ENCODE peak calls at places on chromosomes 4 and X, in ten cellular contexts. V, U, M, L, A, I, K, B, W and H are unnamed samples.

GRCh38 chr4:166065324-166065723 is 192.3 kb downstream of the TLL1 start:
- DNase-seq in V (no peak), U (no peak), M (no peak), L (no peak), A (no peak), I (no peak), K (no peak), B (no peak), W (no peak), H (no peak)

GRCh38 chr4:73606465-73606974 is 13.7 kb downstream of the RASSF6 start:
- DNase-seq in V (no peak), U (no peak), M (no peak), L (no peak), A (no peak), I (no peak), K (no peak), B (no peak), W (no peak), H (peak)

GRCh38 chrX:151753313-151754041 is 18.9 kb downstream of the CNGA2 start:
- DNase-seq in V (peak), U (peak), M (peak), L (peak), A (no peak), I (peak), K (peak), B (peak), W (no peak), H (no peak)

GRCh38 chr4:26520728-26521442 is 30.6 kb upstream of the CCKAR start:
- DNase-seq in V (no peak), U (no peak), M (no peak), L (no peak), A (no peak), I (no peak), K (no peak), B (no peak), W (no peak), H (no peak)

GRCh38 chr4:100428051-100428450 is 89.8 kb downstream of the EMCN start:
- DNase-seq in V (peak), U (no peak), M (no peak), L (no peak), A (no peak), I (no peak), K (no peak), B (no peak), W (no peak), H (no peak)

GRCh38 chrX:115367455-115367854 is 77.9 kb downstream of the LUZP4 start:
- DNase-seq in V (peak), U (no peak), M (no peak), L (peak), A (no peak), I (no peak), K (no peak), B (no peak), W (no peak), H (no peak)

GRCh38 chr4:76233534-76233933 is 18.0 kb upstream of the FAM47E start:
- DNase-seq in V (no peak), U (no peak), M (no peak), L (no peak), A (no peak), I (no peak), K (no peak), B (no peak), W (no peak), H (no peak)

GRCh38 chrX:154419189-154419588 is 7.8 kb downstream of the TAFAZZIN start:
- DNase-seq in V (no peak), U (no peak), M (no peak), L (no peak), A (no peak), I (no peak), K (no peak), B (no peak), W (no peak), H (no peak)

GRCh38 chr4:121191351-121191750 is 27.2 kb upstream of the TNIP3 start:
- DNase-seq in V (no peak), U (no peak), M (no peak), L (no peak), A (no peak), I (no peak), K (no peak), B (no peak), W (no peak), H (no peak)

GRCh38 chrX:37993857-37994619 is 12.3 kb upstream of the SYTL5 start:
- DNase-seq in V (peak), U (no peak), M (no peak), L (no peak), A (peak), I (no peak), K (no peak), B (peak), W (no peak), H (peak)

GRCh38 chr4:98566491-98567008 is 91.9 kb downstream of the TSPAN5 start:
- DNase-seq in V (no peak), U (no peak), M (no peak), L (no peak), A (no peak), I (no peak), K (no peak), B (no peak), W (no peak), H (no peak)

GRCh38 chr4:81723044-81723884 is 251.6 kb upstream of the RASGEF1B start:
- DNase-seq in V (no peak), U (no peak), M (no peak), L (no peak), A (no peak), I (no peak), K (no peak), B (no peak), W (no peak), H (no peak)

GRCh38 chrX:47644557-47645091 is 5.7 kb downstream of the ELK1 start:
- DNase-seq in V (no peak), U (no peak), M (no peak), L (no peak), A (no peak), I (peak), K (no peak), B (no peak), W (no peak), H (no peak)

GRCh38 chr4:100269446-100269845 is 79.2 kb upstream of the DDIT4L start:
- DNase-seq in V (no peak), U (no peak), M (no peak), L (no peak), A (no peak), I (no peak), K (no peak), B (no peak), W (no peak), H (no peak)

GRCh38 chrX:124388562-124388961 is 42.2 kb downstream of the SH2D1A start:
- DNase-seq in V (peak), U (peak), M (no peak), L (peak), A (peak), I (peak), K (peak), B (no peak), W (no peak), H (peak)

GRCh38 chr4:124501579-124501978 is 211.0 kb downstream of the ANKRD50 start:
- DNase-seq in V (no peak), U (no peak), M (no peak), L (no peak), A (no peak), I (no peak), K (no peak), B (no peak), W (no peak), H (no peak)

GRCh38 chr4:1204828-1205591 is 32.6 kb upstream of the SPON2 start:
- DNase-seq in V (no peak), U (peak), M (no peak), L (peak), A (no peak), I (peak), K (no peak), B (no peak), W (no peak), H (no peak)

GRCh38 chr4:157558016-157558415 is 337.5 kb downstream of the GRIA2 start:
- DNase-seq in V (no peak), U (no peak), M (no peak), L (no peak), A (no peak), I (no peak), K (no peak), B (no peak), W (no peak), H (no peak)

GRCh38 chr4:20408596-20408995 is 156.9 kb downstream of the SLIT2 start:
- DNase-seq in V (peak), U (no peak), M (no peak), L (no peak), A (no peak), I (no peak), K (no peak), B (no peak), W (no peak), H (no peak)

GRCh38 chrX:39613997-39614679 is 483.6 kb downstream of the BCOR start:
- DNase-seq in V (no peak), U (no peak), M (no peak), L (no peak), A (no peak), I (peak), K (peak), B (no peak), W (no peak), H (peak)

GRCh38 chr4:169397762-169398161 is 127.0 kb upstream of the SH3RF1 start:
- DNase-seq in V (peak), U (no peak), M (no peak), L (no peak), A (no peak), I (no peak), K (no peak), B (no peak), W (no peak), H (no peak)

GRCh38 chr4:145878501-145879435 is 59.9 kb downstream of the ZNF827 start:
- DNase-seq in V (peak), U (no peak), M (no peak), L (no peak), A (no peak), I (no peak), K (no peak), B (no peak), W (no peak), H (no peak)